ENCODE peak calls at places on chromosomes 16 and 17, in four cellular contexts. One of them, this sample, is unnamed.
A peak's percentile ranks its signal among the peaks of the same experiment; 100 is the strongest.

GRCh38 chr17:73121513-73121912 is 29.0 kb upstream of the SLC39A11 start:
- DNase-seq in hepatocyte: no peak
- DNase-seq in ovary: no peak
- DNase-seq in omental fat pad: no peak
- DNase-seq in this sample: no peak

GRCh38 chr17:37519241-37519985 is 29.7 kb downstream of the DUSP14 start:
- DNase-seq in hepatocyte: no peak
- DNase-seq in ovary: no peak
- DNase-seq in omental fat pad: no peak
- DNase-seq in this sample: no peak

GRCh38 chr16:77971306-77972131 is 50.8 kb upstream of the CLEC3A start:
- DNase-seq in hepatocyte: peak; percentile 91
- DNase-seq in ovary: peak; percentile 26
- DNase-seq in omental fat pad: peak; percentile 92
- DNase-seq in this sample: peak; percentile 83

GRCh38 chr17:13337864-13338371 is 263.8 kb downstream of the HS3ST3A1 start:
- DNase-seq in hepatocyte: peak; percentile 67
- DNase-seq in ovary: peak; percentile 16
- DNase-seq in omental fat pad: no peak
- DNase-seq in this sample: no peak

GRCh38 chr17:81035389-81036127 is 607 bp downstream of the BAIAP2 start:
- DNase-seq in hepatocyte: no peak
- DNase-seq in ovary: no peak
- DNase-seq in omental fat pad: no peak
- DNase-seq in this sample: no peak

GRCh38 chr16:74842413-74842812 is 67.8 kb upstream of the FA2H start:
- DNase-seq in hepatocyte: no peak
- DNase-seq in ovary: no peak
- DNase-seq in omental fat pad: no peak
- DNase-seq in this sample: no peak

GRCh38 chr17:2598166-2598565 is 4.7 kb downstream of the PAFAH1B1 start:
- DNase-seq in hepatocyte: no peak
- DNase-seq in ovary: no peak
- DNase-seq in omental fat pad: no peak
- DNase-seq in this sample: no peak

GRCh38 chr16:68375801-68376536 is 65.2 kb downstream of the PRMT7 start:
- DNase-seq in hepatocyte: no peak
- DNase-seq in ovary: no peak
- DNase-seq in omental fat pad: no peak
- DNase-seq in this sample: no peak

GRCh38 chr17:1787301-1787902 is 25.5 kb downstream of the SERPINF1 start:
- DNase-seq in hepatocyte: peak; percentile 91
- DNase-seq in ovary: peak; percentile 81
- DNase-seq in omental fat pad: no peak
- DNase-seq in this sample: no peak

GRCh38 chr16:14564323-14564722 is 65.7 kb downstream of the PARN start:
- DNase-seq in hepatocyte: peak; percentile 64
- DNase-seq in ovary: no peak
- DNase-seq in omental fat pad: no peak
- DNase-seq in this sample: no peak

GRCh38 chr17:59427996-59428395 is 96.5 kb downstream of the YPEL2 start:
- DNase-seq in hepatocyte: no peak
- DNase-seq in ovary: no peak
- DNase-seq in omental fat pad: no peak
- DNase-seq in this sample: no peak

GRCh38 chr17:73357318-73357717 is 45.5 kb upstream of the CDC42EP4 start:
- DNase-seq in hepatocyte: no peak
- DNase-seq in ovary: no peak
- DNase-seq in omental fat pad: no peak
- DNase-seq in this sample: no peak

GRCh38 chr16:71626018-71626857 is at the start of gene MARVELD3:
- DNase-seq in hepatocyte: peak; percentile 92
- DNase-seq in ovary: peak; percentile 29
- DNase-seq in omental fat pad: no peak
- DNase-seq in this sample: peak; percentile 90
- TF ChIP-seq CTCF in hepatocyte: peak; percentile 27
- TF ChIP-seq CTCF in ovary: no peak
- TF ChIP-seq CTCF in omental fat pad: no peak
- TF ChIP-seq CTCF in this sample: no peak

GRCh38 chr16:81219151-81219550 is 19.3 kb upstream of the BCO1 start:
- DNase-seq in hepatocyte: no peak
- DNase-seq in ovary: no peak
- DNase-seq in omental fat pad: no peak
- DNase-seq in this sample: no peak
- TF ChIP-seq CTCF in hepatocyte: no peak
- TF ChIP-seq CTCF in ovary: no peak
- TF ChIP-seq CTCF in omental fat pad: no peak
- TF ChIP-seq CTCF in this sample: no peak

DNA sequence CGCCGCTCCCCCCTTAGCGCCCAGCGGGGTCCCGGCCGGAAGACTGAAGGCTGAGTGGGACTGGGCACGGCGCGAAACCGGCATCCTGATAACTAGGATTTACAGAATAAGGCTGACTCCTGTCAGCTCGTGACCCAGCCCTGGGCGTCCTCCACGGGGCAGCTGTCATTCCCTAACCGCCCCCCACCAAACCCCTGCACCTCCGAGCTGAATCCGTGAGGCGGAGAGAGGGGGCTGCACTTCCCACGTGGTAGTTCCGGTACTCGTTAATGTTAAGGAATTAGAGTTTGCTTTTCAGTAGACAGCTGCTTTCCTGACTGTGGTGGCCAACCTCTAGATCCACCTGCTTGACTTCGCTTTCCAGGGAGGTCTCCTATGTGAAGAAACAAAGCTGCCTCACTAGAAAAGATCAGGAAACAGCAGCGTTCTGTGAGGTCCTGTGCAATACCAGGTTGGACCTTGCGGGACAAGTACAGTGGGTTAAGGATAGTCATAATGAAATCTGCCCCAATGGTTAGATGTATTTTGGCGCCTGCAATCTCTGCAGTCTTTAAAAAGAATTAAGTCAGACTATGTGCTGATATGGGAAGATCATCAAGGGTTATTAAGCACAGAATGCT is 1.0 kb upstream of the WBP2 start:
- DNase-seq in hepatocyte: no peak
- DNase-seq in ovary: no peak
- DNase-seq in omental fat pad: no peak
- DNase-seq in this sample: peak; percentile 84
- TF ChIP-seq CTCF in hepatocyte: no peak
- TF ChIP-seq CTCF in ovary: no peak
- TF ChIP-seq CTCF in omental fat pad: no peak
- TF ChIP-seq CTCF in this sample: peak; percentile 2

DNA sequence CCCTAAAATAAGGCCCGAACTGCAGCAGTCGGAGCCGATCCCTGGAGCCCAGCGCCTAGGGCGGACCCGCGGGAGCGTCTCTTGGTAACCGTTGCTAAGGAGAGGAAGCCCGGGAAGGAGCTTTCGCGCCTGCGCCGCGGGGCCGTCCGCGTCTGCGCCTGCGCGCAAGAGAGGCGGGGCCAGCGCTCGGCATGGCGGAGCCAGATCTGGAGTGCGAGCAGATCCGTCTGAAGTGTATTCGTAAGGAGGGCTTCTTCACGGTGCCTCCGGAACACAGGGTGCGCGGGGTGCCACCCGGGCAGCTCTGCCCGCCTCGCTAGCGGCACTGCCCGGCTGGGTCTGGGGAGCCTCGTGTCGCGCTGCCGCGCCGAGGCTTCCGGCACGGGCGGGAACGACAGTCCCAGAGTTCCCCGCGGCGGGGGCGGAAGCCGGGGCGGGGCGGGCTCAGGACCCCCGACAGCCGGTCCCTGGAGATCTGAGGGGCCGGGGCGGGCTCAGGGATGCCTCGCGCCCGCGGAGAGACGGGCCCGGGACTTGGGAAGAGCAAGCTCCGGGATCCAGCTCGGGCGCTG is at the start of gene CDK10:
- DNase-seq in hepatocyte: peak; percentile 94
- DNase-seq in ovary: peak; percentile 88
- DNase-seq in omental fat pad: peak; percentile 75
- DNase-seq in this sample: peak; percentile 97
- TF ChIP-seq CTCF in hepatocyte: no peak
- TF ChIP-seq CTCF in ovary: no peak
- TF ChIP-seq CTCF in omental fat pad: no peak
- TF ChIP-seq CTCF in this sample: no peak

GRCh38 chr17:67274466-67274865 is 29.5 kb upstream of the HELZ start:
- DNase-seq in hepatocyte: no peak
- DNase-seq in ovary: no peak
- DNase-seq in omental fat pad: no peak
- DNase-seq in this sample: no peak

GRCh38 chr17:67273900-67274299 is 28.9 kb upstream of the HELZ start:
- DNase-seq in hepatocyte: no peak
- DNase-seq in ovary: no peak
- DNase-seq in omental fat pad: no peak
- DNase-seq in this sample: no peak

GRCh38 chr17:67270411-67270810 is 25.4 kb upstream of the HELZ start:
- DNase-seq in hepatocyte: no peak
- DNase-seq in ovary: no peak
- DNase-seq in omental fat pad: no peak
- DNase-seq in this sample: no peak

GRCh38 chr17:67276075-67276474 is 31.1 kb upstream of the HELZ start:
- DNase-seq in hepatocyte: no peak
- DNase-seq in ovary: no peak
- DNase-seq in omental fat pad: no peak
- DNase-seq in this sample: no peak

DNA sequence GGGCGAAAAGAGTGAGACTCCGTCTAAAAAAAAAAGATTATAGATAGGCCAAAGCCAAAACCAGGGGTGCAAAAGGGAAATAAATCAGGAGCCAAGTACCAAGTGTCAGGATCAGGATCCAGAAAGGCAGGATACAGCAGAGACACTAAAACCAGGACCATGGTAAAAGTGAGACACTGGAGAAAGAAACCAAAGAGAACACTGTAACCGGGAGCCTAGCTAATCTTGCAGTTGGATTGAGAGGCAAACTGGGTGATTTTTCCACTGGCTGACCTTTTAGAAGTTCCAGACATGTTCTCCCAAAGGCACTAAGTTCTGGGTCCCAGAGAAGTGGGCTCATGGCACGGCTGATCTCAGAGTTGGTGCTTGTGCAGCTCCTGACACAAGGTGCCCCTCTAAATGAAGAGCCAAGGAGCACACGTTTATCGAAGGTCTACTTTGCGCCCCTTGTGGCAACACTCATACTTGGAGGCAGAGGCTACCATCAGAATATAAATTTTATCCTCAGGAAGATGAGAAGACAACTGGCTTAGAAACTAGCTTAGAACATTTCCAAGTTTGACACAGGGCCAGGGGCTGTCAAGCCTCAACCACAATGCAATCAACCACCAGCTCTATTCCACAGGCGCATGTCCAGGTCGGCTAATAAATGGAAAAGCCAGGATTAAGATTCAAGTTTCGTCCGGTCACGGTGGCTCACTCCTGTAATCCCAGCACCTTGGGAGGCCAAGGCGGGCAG is 27.5 kb upstream of the HELZ start:
- DNase-seq in hepatocyte: no peak
- DNase-seq in ovary: no peak
- DNase-seq in omental fat pad: no peak
- DNase-seq in this sample: no peak
- TF ChIP-seq CTCF in hepatocyte: peak; percentile 13
- TF ChIP-seq CTCF in ovary: no peak
- TF ChIP-seq CTCF in omental fat pad: no peak
- TF ChIP-seq CTCF in this sample: peak; percentile 66

GRCh38 chr17:78973792-78974520 is 5.8 kb downstream of the LGALS3BP start:
- DNase-seq in hepatocyte: peak; percentile 4
- DNase-seq in ovary: no peak
- DNase-seq in omental fat pad: no peak
- DNase-seq in this sample: no peak

GRCh38 chr17:78971764-78972506 is 7.8 kb downstream of the LGALS3BP start:
- DNase-seq in hepatocyte: no peak
- DNase-seq in ovary: no peak
- DNase-seq in omental fat pad: no peak
- DNase-seq in this sample: no peak

GRCh38 chr17:78973196-78973595 is 6.5 kb downstream of the LGALS3BP start:
- DNase-seq in hepatocyte: peak; percentile 38
- DNase-seq in ovary: no peak
- DNase-seq in omental fat pad: no peak
- DNase-seq in this sample: no peak

GRCh38 chr17:78970834-78971763 is 8.6 kb downstream of the LGALS3BP start:
- DNase-seq in hepatocyte: peak; percentile 89
- DNase-seq in ovary: peak; percentile 81
- DNase-seq in omental fat pad: peak; percentile 93
- DNase-seq in this sample: no peak

DNA sequence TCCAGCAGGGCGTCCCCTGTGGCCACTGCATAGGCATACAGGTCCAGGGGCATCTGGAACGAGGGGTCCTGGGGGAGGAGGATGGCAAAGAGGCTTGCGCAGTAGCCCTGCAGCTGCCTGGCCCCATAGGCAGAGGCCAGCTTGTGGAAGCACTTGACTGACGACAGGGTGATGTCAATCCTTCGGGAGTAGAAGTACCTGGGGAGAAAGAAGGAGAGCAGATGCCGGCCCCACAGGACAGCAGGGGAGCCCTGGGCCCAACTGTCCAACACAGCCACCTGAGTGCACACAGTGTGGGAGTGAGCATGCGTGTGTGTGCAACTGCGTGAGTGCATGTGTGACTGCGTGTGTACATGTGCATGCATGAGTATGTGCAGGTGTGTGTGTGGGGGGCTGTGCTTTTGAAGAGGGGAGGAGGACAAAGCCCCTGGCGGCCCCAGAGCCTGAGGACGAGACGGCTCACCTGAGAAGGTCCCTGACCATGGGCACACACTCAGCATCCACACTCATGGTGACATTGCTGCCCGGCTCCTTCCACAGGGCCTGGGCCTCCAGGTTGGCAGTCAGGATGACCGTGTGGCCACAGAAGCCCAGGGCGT is 7.1 kb downstream of the LGALS3BP start:
- DNase-seq in hepatocyte: no peak
- DNase-seq in ovary: no peak
- DNase-seq in omental fat pad: no peak
- DNase-seq in this sample: no peak
- TF ChIP-seq CTCF in hepatocyte: no peak
- TF ChIP-seq CTCF in ovary: no peak
- TF ChIP-seq CTCF in omental fat pad: no peak
- TF ChIP-seq CTCF in this sample: no peak

GRCh38 chr17:32992360-32993033 is 850 bp downstream of the SPACA3 start:
- DNase-seq in hepatocyte: peak; percentile 45
- DNase-seq in ovary: no peak
- DNase-seq in omental fat pad: no peak
- DNase-seq in this sample: no peak

GRCh38 chr17:32998111-32998892 is 6.7 kb downstream of the SPACA3 start:
- DNase-seq in hepatocyte: peak; percentile 90
- DNase-seq in ovary: peak; percentile 80
- DNase-seq in omental fat pad: peak; percentile 98
- DNase-seq in this sample: peak; percentile 87

GRCh38 chr17:32998893-32999240 is 7.2 kb downstream of the SPACA3 start:
- DNase-seq in hepatocyte: no peak
- DNase-seq in ovary: no peak
- DNase-seq in omental fat pad: no peak
- DNase-seq in this sample: no peak

GRCh38 chr17:32995416-32995815 is 3.8 kb downstream of the SPACA3 start:
- DNase-seq in hepatocyte: no peak
- DNase-seq in ovary: no peak
- DNase-seq in omental fat pad: no peak
- DNase-seq in this sample: no peak

GRCh38 chr17:32993977-32994376 is 2.3 kb downstream of the SPACA3 start:
- DNase-seq in hepatocyte: no peak
- DNase-seq in ovary: no peak
- DNase-seq in omental fat pad: no peak
- DNase-seq in this sample: no peak
- TF ChIP-seq CTCF in hepatocyte: no peak
- TF ChIP-seq CTCF in ovary: no peak
- TF ChIP-seq CTCF in omental fat pad: no peak
- TF ChIP-seq CTCF in this sample: no peak

This sample was measured in type B pancreatic cell.